ENCODE peak calls at places on chromosomes 6 and 20, in six cellular contexts. A, M, O, C, P and V are unnamed samples.

GRCh38 chr6:152240436-152240835 is 396.7 kb downstream of the SYNE1 start:
- DNase-seq in A (no peak), M (no peak), O (no peak), C (no peak), P (no peak), V (no peak)

GRCh38 chr6:68638225-68638900 is 3.3 kb downstream of the ADGRB3 start:
- DNase-seq in A (no peak), M (peak; percentile 19), O (no peak), C (no peak), P (peak; percentile 49), V (peak; percentile 62)

GRCh38 chr20:46946181-46946624 is 51.6 kb downstream of the EYA2 start:
- DNase-seq in A (no peak), M (no peak), O (no peak), C (no peak), P (no peak), V (no peak)

GRCh38 chr20:8535403-8536003 is 403.4 kb downstream of the PLCB1 start:
- DNase-seq in A (no peak), M (no peak), O (no peak), C (no peak), P (no peak), V (peak; percentile 32)

GRCh38 chr20:53077373-53078205 is 105.4 kb downstream of the TSHZ2 start:
- DNase-seq in A (no peak), M (no peak), O (no peak), C (no peak), P (peak; percentile 64), V (no peak)

GRCh38 chr6:34130870-34131269 is 15.0 kb downstream of the GRM4 start:
- DNase-seq in A (no peak), M (no peak), O (no peak), C (no peak), P (peak; percentile 23), V (no peak)

GRCh38 chr20:24608926-24609667 is 139.7 kb downstream of the SYNDIG1 start:
- DNase-seq in A (no peak), M (no peak), O (peak; percentile 13), C (no peak), P (no peak), V (peak; percentile 52)

GRCh38 chr6:18280084-18280483 is 15.8 kb upstream of the DEK start:
- DNase-seq in A (no peak), M (no peak), O (no peak), C (no peak), P (peak; percentile 66), V (no peak)

GRCh38 chr6:108720798-108721197 is 127.4 kb upstream of the ARMC2 start:
- DNase-seq in A (no peak), M (no peak), O (no peak), C (no peak), P (peak; percentile 12), V (no peak)

GRCh38 chr6:169274761-169275160 is 21.1 kb upstream of the THBS2 start:
- DNase-seq in A (no peak), M (peak; percentile 27), O (peak; percentile 80), C (no peak), P (peak; percentile 50), V (no peak)

GRCh38 chr6:145087034-145087433 is 648.3 kb downstream of the EPM2A start:
- DNase-seq in A (no peak), M (peak; percentile 87), O (peak; percentile 56), C (no peak), P (peak; percentile 71), V (peak; percentile 28)

GRCh38 chr20:33362898-33363297 is 38.4 kb downstream of the CDK5RAP1 start:
- DNase-seq in A (no peak), M (no peak), O (no peak), C (no peak), P (no peak), V (no peak)

GRCh38 chr6:162728177-162728571 is 400 bp downstream of the PACRG start:
- DNase-seq in A (no peak), M (no peak), O (no peak), C (no peak), P (no peak), V (no peak)

GRCh38 chr20:49510562-49511117 is 28.2 kb upstream of the KCNB1 start:
- DNase-seq in A (no peak), M (peak; percentile 98), O (no peak), C (no peak), P (no peak), V (no peak)

GRCh38 chr20:59835057-59835447 is 98.4 kb downstream of the SYCP2 start:
- DNase-seq in A (no peak), M (peak; percentile 11), O (no peak), C (no peak), P (no peak), V (no peak)

GRCh38 chr20:3795511-3796468 is at the start of gene CDC25B:
- DNase-seq in A (peak; percentile 95), M (peak; percentile 97), O (peak; percentile 95), C (peak; percentile 81), P (peak; percentile 92), V (peak; percentile 92)